ENCODE peak calls at places on chromosomes 2 and 18, in five cellular contexts. F is stimulated activated CD4-positive, alpha-beta T cell treated with anti-CD3 and anti-CD28 coated beads, Interleukin-2, amount 100 ng/mL, for 48 hours; G is GM20000; Y is T-cell; X is WTC11. B is an unnamed sample.

GRCh38 chr18:56890632-56891031 is 239.5 kb downstream of the WDR7 start:
- DNase-seq in G (no peak), F (no peak), X (no peak), Y (no peak), B (no peak)

GRCh38 chr18:61669320-61669719 is 223.5 kb downstream of the RNF152 start:
- DNase-seq in G (no peak), F (no peak), X (no peak), Y (no peak), B (no peak)

GRCh38 chr2:215828528-215829184 is 184.7 kb downstream of the MREG start:
- DNase-seq in X (peak), Y (peak), F (peak), G (peak), B (peak)

GRCh38 chr2:205495819-205496218 is 186.5 kb upstream of the NRP2 start:
- DNase-seq in Y (no peak), F (no peak), X (no peak), G (no peak), B (no peak)

GRCh38 chr2:128422571-128422970 is 103.9 kb upstream of the HS6ST1 start:
- DNase-seq in F (no peak), G (no peak), X (no peak), Y (no peak), B (no peak)

GRCh38 chr2:75460630-75461029 is 100.1 kb downstream of the EVA1A start:
- DNase-seq in Y (no peak), G (no peak), X (no peak), F (no peak), B (no peak)

GRCh38 chr2:150612957-150613710 is 125.7 kb upstream of the RND3 start:
- DNase-seq in Y (no peak), G (no peak), X (no peak), F (no peak), B (no peak)

GRCh38 chr18:71442830-71443229 is 1101.3 kb downstream of the CBLN2 start:
- DNase-seq in F (no peak), G (no peak), X (no peak), Y (no peak), B (no peak)

GRCh38 chr2:7018261-7018701 is 101.1 kb downstream of the RNF144A start:
- DNase-seq in X (no peak), G (no peak), F (no peak), Y (no peak), B (no peak)

GRCh38 chr2:187655001-187655400 is 100.8 kb upstream of the TFPI start:
- DNase-seq in Y (no peak), F (no peak), X (no peak), G (no peak), B (no peak)

GRCh38 chr2:241898681-241899270 is 29.2 kb downstream of the RTP5 start:
- DNase-seq in F (no peak), Y (no peak), G (no peak), X (no peak), B (no peak)

GRCh38 chr2:13616059-13616458 is 899.3 kb downstream of the TRIB2 start:
- DNase-seq in X (peak), F (no peak), G (no peak), Y (no peak), B (no peak)

GRCh38 chr2:47190188-47190818 is 35.2 kb upstream of the STPG4 start:
- DNase-seq in G (no peak), Y (no peak), X (no peak), F (no peak), B (no peak)

GRCh38 chr18:7924616-7925015 is 357.5 kb downstream of the PTPRM start:
- DNase-seq in X (no peak), F (no peak), G (no peak), Y (no peak), B (no peak)

GRCh38 chr18:46281185-46282176 is 177.3 kb downstream of the HAUS1 start:
- DNase-seq in Y (peak), G (peak), F (peak), X (peak), B (peak)

GRCh38 chr2:101818531-101819451 is 121.3 kb downstream of the MAP4K4 start:
- DNase-seq in G (no peak), F (no peak), Y (no peak), X (no peak), B (no peak)

GRCh38 chr18:2905802-2906521 is 59.2 kb downstream of the EMILIN2 start:
- DNase-seq in X (peak), F (peak), G (peak), Y (no peak), B (peak)

GRCh38 chr2:9739508-9739907 is 103.8 kb upstream of the TAF1B start:
- DNase-seq in F (peak), Y (peak), G (peak), X (no peak), B (no peak)

GRCh38 chr2:38174646-38175096 is 98.7 kb upstream of the CYP1B1 start:
- DNase-seq in X (no peak), F (no peak), G (no peak), Y (no peak), B (no peak)

GRCh38 chr18:57819671-57820460 is 16.8 kb upstream of the ATP8B1 start:
- DNase-seq in G (no peak), F (no peak), Y (no peak), X (no peak), B (no peak)

GRCh38 chr2:100173907-100174525 is 31.6 kb upstream of the AFF3 start:
- DNase-seq in F (no peak), X (no peak), G (peak), Y (no peak), B (no peak)

GRCh38 chr18:13019301-13019700 is 28.1 kb downstream of the CEP192 start:
- DNase-seq in X (no peak), F (no peak), G (peak), Y (no peak), B (no peak)